ENCODE peak calls at places on chromosome 17, in five cellular contexts. L is SK-N-SH, Q is GM12891, T is H1, X is GM12878. F is an unnamed sample.

GRCh38 chr17:43962479-43962878 is 8.7 kb upstream of the PYY start:
- DNase-seq in L (no peak), Q (no peak), T (no peak), X (no peak), F (no peak)

GRCh38 chr17:80886641-80887573 is 104.7 kb upstream of the CHMP6 start:
- DNase-seq in L (peak; percentile 64), Q (no peak), T (no peak), X (no peak), F (no peak)

GRCh38 chr17:27808629-27809028 is 8.3 kb upstream of the NOS2 start:
- DNase-seq in L (no peak), Q (no peak), T (no peak), X (peak; percentile 24), F (no peak)

GRCh38 chr17:78448356-78448993 is 70.0 kb downstream of the PGS1 start:
- DNase-seq in L (no peak), Q (no peak), T (no peak), X (no peak), F (no peak)

GRCh38 chr17:81715107-81715871 is 3.2 kb downstream of the SLC25A10 start:
- DNase-seq in L (no peak), Q (no peak), T (no peak), X (no peak), F (no peak)

GRCh38 chr17:67239597-67239996 is 5.4 kb downstream of the HELZ start:
- DNase-seq in L (no peak), Q (no peak), T (no peak), X (no peak), F (no peak)

GRCh38 chr17:80824549-80825470 is 166.8 kb upstream of the CHMP6 start:
- DNase-seq in L (no peak), Q (no peak), T (no peak), X (no peak), F (no peak)

GRCh38 chr17:6444573-6445335 is 499 bp downstream of the PIMREG start:
- DNase-seq in L (no peak), Q (no peak), T (no peak), X (no peak), F (no peak)

GRCh38 chr17:83073389-83074063 is 5.9 kb upstream of the METRNL start:
- DNase-seq in L (no peak), Q (no peak), T (no peak), X (no peak), F (no peak)

GRCh38 chr17:6510321-6511023 is 45.9 kb downstream of the PITPNM3 start:
- DNase-seq in L (no peak), Q (no peak), T (no peak), X (no peak), F (no peak)

GRCh38 chr17:73091410-73091769 is 1.1 kb downstream of the SLC39A11 start:
- DNase-seq in L (no peak), Q (no peak), T (no peak), X (no peak), F (no peak)

GRCh38 chr17:80270836-80271235 is 10.2 kb downstream of the RNF213 start:
- DNase-seq in L (peak; percentile 83), Q (no peak), T (peak; percentile 90), X (no peak), F (no peak)

GRCh38 chr17:80941743-80942211 is 49.9 kb upstream of the CHMP6 start:
- DNase-seq in L (no peak), Q (no peak), T (no peak), X (no peak), F (no peak)

GRCh38 chr17:57869599-57870282 is 19.9 kb upstream of the MRPS23 start:
- DNase-seq in L (no peak), Q (no peak), T (no peak), X (no peak), F (no peak)

GRCh38 chr17:57867126-57867525 is 17.3 kb upstream of the MRPS23 start:
- DNase-seq in L (no peak), Q (no peak), T (no peak), X (no peak), F (no peak)

GRCh38 chr17:57868775-57869598 is 19.1 kb upstream of the MRPS23 start:
- DNase-seq in L (no peak), Q (no peak), T (no peak), X (no peak), F (no peak)

GRCh38 chr17:57866723-57867122 is 16.9 kb upstream of the MRPS23 start:
- DNase-seq in L (no peak), Q (no peak), T (no peak), X (no peak), F (no peak)

GRCh38 chr17:57868007-57868774 is 18.3 kb upstream of the MRPS23 start:
- DNase-seq in L (peak; percentile 84), Q (peak; percentile 86), T (peak; percentile 71), X (peak; percentile 47), F (peak; percentile 93)
- TF ChIP-seq TAF1 in L (peak; percentile 50), Q (no peak), T (no peak), X (no peak), F (no peak)

DNA sequence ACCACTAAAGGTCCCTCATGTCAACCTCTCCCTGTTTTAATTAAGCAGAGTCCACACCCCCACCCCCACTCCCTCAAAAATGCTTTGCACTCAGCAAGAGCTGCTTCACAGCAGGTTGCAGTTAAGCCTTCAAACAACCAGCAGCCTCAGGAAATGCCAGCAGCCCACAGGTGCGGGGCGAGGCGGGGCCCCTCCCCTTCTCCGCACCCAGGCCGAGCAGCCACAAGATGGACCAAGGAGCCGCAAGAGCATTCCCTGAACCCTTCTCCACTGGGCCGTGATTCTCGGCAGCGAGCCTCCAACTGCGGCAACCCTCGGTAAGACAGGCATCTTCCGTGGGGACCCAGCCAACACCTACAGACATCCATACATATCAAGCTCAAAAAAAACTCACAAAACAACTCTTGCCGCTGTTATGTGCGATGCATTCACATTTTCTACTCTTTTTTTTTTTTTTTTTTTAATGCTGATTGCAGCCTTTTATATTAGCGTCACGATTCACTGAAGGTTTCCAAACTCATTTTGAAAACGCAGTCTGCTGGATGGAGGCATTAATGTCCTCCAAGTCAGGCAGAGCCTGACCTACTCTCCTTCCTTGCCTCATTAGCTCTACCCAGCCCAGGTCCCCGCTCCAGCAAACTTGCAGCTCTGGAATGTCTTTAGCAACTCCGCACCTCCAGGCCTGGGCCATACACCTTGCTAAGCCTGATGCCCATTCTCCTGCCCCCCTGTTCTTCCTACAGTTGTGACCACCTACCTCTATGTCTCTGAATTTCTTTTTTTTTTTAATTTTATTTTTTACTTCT is 66.0 kb downstream of the AXIN2 start:
- DNase-seq in L (no peak), Q (no peak), T (peak; percentile 78), X (no peak), F (no peak)
- TF ChIP-seq TAF1 in L (no peak), Q (no peak), T (peak; percentile 42), X (no peak), F (no peak)

DNA sequence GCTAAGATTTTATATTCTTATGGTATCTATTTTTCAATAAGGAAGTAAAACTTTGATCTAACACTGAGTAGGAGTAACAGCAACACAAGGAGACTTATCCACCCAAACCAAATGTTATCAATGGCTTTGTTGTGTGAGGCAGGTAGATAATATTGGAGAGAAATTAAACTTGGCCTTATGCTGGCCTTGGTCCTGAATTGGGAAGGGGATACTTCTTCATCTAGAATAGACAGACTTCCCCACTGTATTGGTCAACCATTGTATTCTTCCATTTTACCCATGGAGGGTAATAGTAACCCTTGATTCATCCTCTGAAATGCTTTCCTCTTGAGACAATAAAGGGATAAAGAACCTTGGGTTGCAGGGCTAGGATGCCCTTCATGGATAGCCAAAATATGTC is 76.3 kb upstream of the ANKFN1 start:
- DNase-seq in L (no peak), Q (no peak), T (no peak), X (no peak), F (no peak)
- TF ChIP-seq TAF1 in L (no peak), Q (no peak), T (no peak), X (no peak), F (no peak)

GRCh38 chr17:1743094-1743452 is 402 bp downstream of the SERPINF2 start:
- DNase-seq in L (peak; percentile 14), Q (no peak), T (no peak), X (no peak), F (no peak)

GRCh38 chr17:1750628-1751027 is 8.0 kb downstream of the SERPINF2 start:
- DNase-seq in L (no peak), Q (no peak), T (no peak), X (no peak), F (no peak)

GRCh38 chr17:1744551-1745512 is 2.2 kb downstream of the SERPINF2 start:
- DNase-seq in L (peak; percentile 38), Q (no peak), T (no peak), X (no peak), F (no peak)

GRCh38 chr17:1745513-1746020 is 2.9 kb downstream of the SERPINF2 start:
- DNase-seq in L (no peak), Q (no peak), T (no peak), X (no peak), F (no peak)

GRCh38 chr17:1746975-1747543 is 4.4 kb downstream of the SERPINF2 start:
- DNase-seq in L (no peak), Q (no peak), T (peak; percentile 72), X (no peak), F (no peak)
- TF ChIP-seq TAF1 in L (no peak), Q (no peak), T (no peak), X (no peak), F (no peak)

F was measured in GM12892.